ENCODE peak calls at places on chromosomes 7 and 10, in six cellular contexts. T, J, Q, B, Y and F are unnamed samples.

GRCh38 chr7:20206104-20206896 is 10.9 kb downstream of the MACC1 start:
- DNase-seq in T (no peak), B (no peak), Y (no peak), Q (no peak), J (no peak), F (no peak)

GRCh38 chr10:51733061-51733460 is 33.7 kb upstream of the CSTF2T start:
- DNase-seq in J (no peak), Y (no peak), Q (no peak), T (peak), B (peak), F (no peak)

GRCh38 chr10:69172241-69172998 is 7.6 kb upstream of the SUPV3L1 start:
- DNase-seq in J (no peak), Y (no peak), T (peak), B (no peak), Q (no peak), F (no peak)

GRCh38 chr7:149765399-149766121 is 7.8 kb downstream of the ZNF467 start:
- DNase-seq in Q (no peak), T (no peak), Y (no peak), J (no peak), B (no peak), F (no peak)

GRCh38 chr7:66413379-66414114 is 208.4 kb downstream of the TPST1 start:
- DNase-seq in J (peak), B (peak), Y (peak), T (peak), Q (peak), F (peak)

GRCh38 chr7:141617280-141617679 is 66.1 kb downstream of the AGK start:
- DNase-seq in Y (no peak), B (no peak), J (no peak), T (no peak), Q (no peak), F (no peak)

GRCh38 chr10:118569241-118569881 is 26.1 kb downstream of the PRLHR start:
- DNase-seq in B (peak), Y (no peak), Q (no peak), J (no peak), T (peak), F (no peak)

GRCh38 chr7:128831178-128831993 is 1.2 kb downstream of the FLNC start:
- DNase-seq in J (peak), Y (no peak), B (peak), Q (peak), T (peak), F (no peak)

GRCh38 chr10:43986396-43986795 is 337.7 kb upstream of the ZNF32 start:
- DNase-seq in Y (no peak), T (no peak), Q (no peak), B (no peak), J (no peak), F (no peak)

GRCh38 chr10:88507380-88507779 is 75.7 kb downstream of the RNLS start:
- DNase-seq in J (no peak), B (no peak), Q (no peak), Y (no peak), T (no peak), F (no peak)

GRCh38 chr10:101161494-101162299 is 30.6 kb downstream of the TLX1 start:
- DNase-seq in Y (peak), B (peak), Q (peak), T (peak), J (peak), F (peak)

GRCh38 chr7:129652914-129653313 is 41.4 kb downstream of the NRF1 start:
- DNase-seq in Y (no peak), B (no peak), T (no peak), J (no peak), Q (no peak), F (no peak)

GRCh38 chr10:13648425-13648824 is 61.7 kb downstream of the PRPF18 start:
- DNase-seq in Q (no peak), B (no peak), Y (no peak), T (no peak), J (no peak), F (no peak)

GRCh38 chr7:101701153-101701794 is 72.2 kb upstream of the MYL10 start:
- DNase-seq in T (no peak), Q (no peak), B (no peak), J (no peak), Y (peak), F (no peak)

GRCh38 chr7:101699884-101700283 is 70.8 kb upstream of the MYL10 start:
- DNase-seq in J (no peak), B (no peak), Q (no peak), Y (no peak), T (no peak), F (no peak)

GRCh38 chr7:101700424-101700823 is 71.3 kb upstream of the MYL10 start:
- DNase-seq in B (no peak), T (no peak), Q (no peak), Y (no peak), J (no peak), F (no peak)

GRCh38 chr7:101705327-101705726 is 76.2 kb upstream of the MYL10 start:
- DNase-seq in T (no peak), Q (no peak), B (no peak), Y (no peak), J (no peak), F (no peak)

DNA sequence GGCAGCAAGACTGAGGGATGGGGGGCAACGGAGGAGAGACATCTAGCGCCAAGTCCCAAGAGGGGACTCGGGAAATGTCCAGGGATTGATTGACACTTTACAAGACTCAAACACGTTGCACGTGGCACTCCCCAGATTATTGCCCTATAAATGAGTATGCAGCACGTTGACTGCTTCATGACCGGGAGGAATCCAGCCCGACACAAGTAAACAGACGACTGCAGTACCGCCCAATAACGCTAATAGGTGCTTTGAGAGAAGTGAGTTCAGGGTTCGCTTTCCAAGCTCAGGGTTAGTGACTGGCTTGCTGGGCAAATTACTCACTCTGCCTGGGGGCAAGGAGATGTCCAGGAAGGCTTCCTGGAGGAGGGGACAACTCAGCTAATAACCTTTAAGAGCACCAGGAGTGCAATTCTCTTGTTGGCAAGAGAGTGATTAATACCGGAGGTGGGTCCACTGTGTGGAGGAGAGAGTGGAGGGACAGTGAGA is 73.3 kb upstream of the MYL10 start:
- DNase-seq in Q (no peak), B (no peak), T (no peak), J (no peak), Y (peak), F (no peak)
- TF ChIP-seq CTCF in Q (no peak), B (no peak), T (peak), J (no peak), Y (no peak), F (no peak)

DNA sequence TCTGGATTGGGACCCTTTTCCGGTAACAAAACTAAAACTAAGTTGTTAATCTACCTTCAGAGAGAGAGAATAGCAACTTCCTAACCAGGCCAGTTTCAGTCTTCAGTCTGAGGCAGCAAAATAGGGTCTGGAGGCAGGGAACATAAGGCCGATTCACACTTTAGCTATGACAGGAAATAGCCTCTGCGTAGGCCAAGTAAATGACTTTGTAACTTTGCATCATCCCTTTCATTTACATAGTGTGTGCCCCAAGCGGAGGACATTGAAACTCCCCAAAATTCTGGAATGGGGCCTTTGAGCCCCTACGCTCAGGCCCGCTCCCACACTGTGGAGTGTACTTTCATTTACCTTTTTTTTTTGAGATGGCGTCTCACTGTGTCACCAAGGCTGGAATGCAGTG is 1.7 kb upstream of the UPP1 start:
- DNase-seq in B (peak), T (peak), Y (no peak), J (no peak), Q (no peak), F (no peak)
- TF ChIP-seq CTCF in B (no peak), T (peak), Y (no peak), J (no peak), Q (no peak), F (no peak)

GRCh38 chr10:82240408-82240807 is 365.4 kb downstream of the NRG3 start:
- DNase-seq in T (no peak), Y (no peak), Q (no peak), B (no peak), J (no peak), F (no peak)
- TF ChIP-seq CTCF in T (no peak), Y (no peak), Q (no peak), B (no peak), J (no peak), F (no peak)

GRCh38 chr7:130791746-130792145 is 57.7 kb upstream of the KLF14 start:
- DNase-seq in J (no peak), T (no peak), Q (no peak), Y (no peak), B (no peak), F (no peak)

GRCh38 chr7:130794619-130794922 is 60.6 kb upstream of the KLF14 start:
- DNase-seq in Q (no peak), Y (no peak), B (no peak), T (no peak), J (no peak), F (no peak)

DNA sequence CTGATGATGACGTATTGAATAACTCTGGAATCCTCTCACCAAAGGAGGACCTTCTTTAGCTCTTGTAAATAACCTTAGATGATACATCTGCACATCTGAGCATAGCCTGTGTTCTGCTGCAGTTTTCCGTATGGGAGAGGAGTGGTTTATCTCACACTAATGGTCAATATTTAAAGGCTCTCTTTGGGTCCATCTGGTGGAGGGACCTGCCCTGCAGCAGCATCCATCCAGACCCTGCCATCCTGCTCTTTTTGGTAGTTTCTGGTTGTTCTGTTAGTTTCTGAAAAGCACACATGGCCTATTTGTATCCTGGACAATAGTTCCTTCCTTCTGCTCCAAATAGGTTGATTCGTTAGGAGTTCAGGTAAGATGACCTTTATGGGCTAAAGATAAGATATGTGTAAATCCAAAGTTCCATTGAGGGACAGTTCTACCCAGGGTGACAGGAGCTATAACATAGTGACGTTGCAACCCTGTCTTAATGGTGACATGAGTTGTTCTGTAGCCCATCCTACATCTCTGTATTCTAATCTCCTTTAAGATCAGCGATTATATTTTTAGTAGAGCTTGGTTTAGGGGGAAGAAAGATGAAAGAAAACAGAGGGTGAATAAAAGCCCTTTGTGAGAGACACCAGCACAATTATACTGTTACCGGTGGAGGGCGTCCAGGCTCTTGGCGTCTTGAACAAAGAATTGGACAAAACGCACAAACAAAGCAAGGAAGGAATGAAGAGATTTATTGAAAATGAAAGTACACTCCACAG is 60.0 kb upstream of the KLF14 start:
- DNase-seq in T (peak), Q (no peak), B (peak), Y (no peak), J (no peak), F (no peak)
- TF ChIP-seq CTCF in T (peak), Q (no peak), B (peak), Y (no peak), J (no peak), F (no peak)

DNA sequence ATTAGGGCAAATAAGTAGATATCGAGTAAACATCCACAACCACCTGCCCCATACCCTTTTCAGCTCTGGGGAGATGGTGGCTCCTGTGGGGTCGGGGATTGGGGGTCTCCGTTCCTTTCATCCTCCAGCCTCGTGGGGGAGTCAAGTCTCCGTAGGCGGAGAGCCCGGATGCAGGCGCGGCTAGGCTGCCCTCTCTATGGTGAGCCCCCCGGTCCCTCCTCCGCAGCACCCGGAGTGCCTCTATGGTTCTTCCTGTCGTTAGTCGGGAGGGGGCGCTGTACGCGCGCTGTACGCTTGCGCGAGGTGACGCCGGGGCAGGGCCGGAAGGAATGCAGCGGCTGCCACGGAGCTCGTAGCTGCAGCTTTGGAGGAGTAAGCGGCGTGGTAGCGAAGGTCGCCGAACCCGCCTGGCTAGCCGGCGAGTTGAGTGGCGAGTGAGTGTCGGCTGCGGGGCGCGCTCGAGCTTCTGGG is 14.8 kb upstream of the MMD2 start:
- DNase-seq in Q (peak), J (peak), T (peak), B (peak), Y (peak), F (peak)
- TF ChIP-seq CTCF in Q (peak), J (peak), T (peak), B (peak), Y (peak), F (peak)

GRCh38 chr7:49166441-49166840 is 242.1 kb downstream of the CDC14C start:
- DNase-seq in J (no peak), B (peak), T (no peak), Q (no peak), Y (no peak), F (no peak)
- TF ChIP-seq CTCF in J (peak), B (no peak), T (peak), Q (peak), Y (no peak), F (no peak)

DNA sequence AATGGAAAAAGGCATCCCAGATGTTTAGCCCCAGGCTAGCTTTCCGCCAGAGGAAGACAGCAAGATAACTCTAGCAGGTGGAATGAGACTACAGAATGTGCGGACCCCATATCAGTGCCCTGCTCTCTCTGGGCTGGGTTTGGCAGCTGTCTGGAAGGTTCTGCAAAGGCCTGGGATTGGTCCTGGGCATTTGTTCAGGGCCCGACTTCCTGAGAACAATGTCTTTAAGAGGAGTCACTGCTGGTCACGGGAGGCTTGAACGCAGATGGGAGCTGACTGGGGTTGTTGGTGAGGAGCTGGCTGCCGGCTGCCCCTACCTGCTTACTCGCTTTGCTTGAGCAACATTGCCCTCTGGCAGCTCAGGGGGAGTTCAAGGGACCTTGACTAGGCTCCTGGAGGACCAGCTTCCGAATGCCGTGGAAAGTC is 130.6 kb upstream of the BTBD16 start:
- DNase-seq in J (peak), B (no peak), T (peak), Y (no peak), Q (no peak), F (no peak)
- TF ChIP-seq CTCF in J (no peak), B (no peak), T (no peak), Y (no peak), Q (no peak), F (no peak)

GRCh38 chr10:76202777-76203176 is 771.4 kb downstream of the LRMDA start:
- DNase-seq in Q (no peak), T (peak), Y (no peak), J (no peak), B (peak), F (no peak)

GRCh38 chr10:76205361-76205760 is 773.9 kb downstream of the LRMDA start:
- DNase-seq in J (no peak), Y (no peak), Q (no peak), T (peak), B (peak), F (no peak)

GRCh38 chr10:76210241-76210640 is 778.8 kb downstream of the LRMDA start:
- DNase-seq in Q (no peak), B (no peak), T (no peak), J (no peak), Y (no peak), F (no peak)

GRCh38 chr10:76209135-76209534 is 777.7 kb downstream of the LRMDA start:
- DNase-seq in J (no peak), T (no peak), Q (no peak), B (peak), Y (no peak), F (no peak)

GRCh38 chr10:76206797-76207352 is 775.5 kb downstream of the LRMDA start:
- DNase-seq in J (no peak), Q (no peak), Y (no peak), T (no peak), B (no peak), F (no peak)
- TF ChIP-seq CTCF in J (no peak), Q (no peak), Y (no peak), T (no peak), B (no peak), F (no peak)

GRCh38 chr10:113980408-113981087 is 63.1 kb upstream of the ADRB1 start:
- DNase-seq in Y (no peak), J (no peak), Q (no peak), T (no peak), B (no peak), F (no peak)
- TF ChIP-seq CTCF in Y (no peak), J (peak), Q (no peak), T (peak), B (peak), F (peak)